ENCODE peak calls at places on chromosomes 13 and 19, in six cellular contexts. D is GM23248; N is activated naive CD4-positive, alpha-beta T cell treated with Interleukin-2 at 50 U/mL for 16 hours; T is M059J; V is ovary; I is T-cell. K is an unnamed sample.

GRCh38 chr13:103540394-103540793 is 474.2 kb upstream of the SLC10A2 start:
- DNase-seq in D (no peak), N (no peak), I (no peak), T (no peak), V (no peak), K (no peak)

GRCh38 chr19:28793391-28794168 is 419.4 kb downstream of the UQCRFS1 start:
- DNase-seq in N (no peak), D (no peak), T (no peak), V (no peak), I (no peak), K (no peak)

GRCh38 chr19:43474986-43475705 is 9.7 kb upstream of the LYPD3 start:
- DNase-seq in V (peak), N (peak), T (peak), D (peak), I (peak), K (peak)

GRCh38 chr13:79869326-79869725 is 388.4 kb downstream of the NDFIP2 start:
- DNase-seq in I (no peak), T (peak), N (no peak), V (no peak), D (no peak), K (peak)

GRCh38 chr19:16325161-16325527 is 518 bp downstream of the KLF2 start:
- DNase-seq in D (peak), V (no peak), I (no peak), N (peak), T (no peak), K (no peak)

GRCh38 chr13:80977168-80977567 is 636.2 kb upstream of the SPRY2 start:
- DNase-seq in N (no peak), I (no peak), T (no peak), V (no peak), D (no peak), K (peak)

GRCh38 chr13:31756346-31756745 is 17.0 kb downstream of the RXFP2 start:
- DNase-seq in V (no peak), I (no peak), N (no peak), D (peak), T (peak), K (peak)

GRCh38 chr19:40550951-40551350 is 25.7 kb upstream of the SHKBP1 start:
- DNase-seq in N (no peak), D (no peak), V (no peak), I (no peak), T (no peak), K (no peak)

GRCh38 chr19:18697680-18698079 is 14.2 kb downstream of the CRTC1 start:
- DNase-seq in I (no peak), V (no peak), T (no peak), N (no peak), D (no peak), K (no peak)

GRCh38 chr13:26679411-26679810 is 81.2 kb downstream of the GPR12 start:
- DNase-seq in N (no peak), V (no peak), T (peak), I (no peak), D (peak), K (peak)

GRCh38 chr19:35262101-35262761 is 6.5 kb upstream of the USF2 start:
- DNase-seq in N (no peak), I (no peak), V (peak), D (no peak), T (peak), K (no peak)

GRCh38 chr13:60009300-60010248 is 154.2 kb downstream of the DIAPH3 start:
- DNase-seq in V (no peak), I (peak), T (no peak), D (no peak), N (no peak), K (peak)

GRCh38 chr19:53982611-53983010 is 8.8 kb upstream of the CACNG6 start:
- DNase-seq in V (no peak), N (no peak), T (peak), I (no peak), D (peak), K (no peak)

GRCh38 chr13:30105381-30105780 is 202.0 kb downstream of the KATNAL1 start:
- DNase-seq in D (no peak), V (no peak), I (no peak), T (no peak), N (no peak), K (no peak)

GRCh38 chr13:27448308-27448707 is 2.1 kb downstream of the MTIF3 start:
- DNase-seq in D (no peak), T (no peak), V (no peak), N (no peak), I (no peak), K (no peak)

GRCh38 chr13:98265669-98266551 is 88.8 kb upstream of the RNF113B start:
- DNase-seq in N (no peak), V (no peak), T (peak), I (no peak), D (peak), K (no peak)

GRCh38 chr13:113881614-113882265 is 17.9 kb upstream of the GAS6 start:
- DNase-seq in T (peak), D (no peak), N (no peak), V (no peak), I (no peak), K (peak)

GRCh38 chr13:51764184-51765141 is 39.5 kb downstream of the DHRS12 start:
- DNase-seq in N (peak), I (peak), D (peak), V (no peak), T (peak), K (peak)

GRCh38 chr19:19006213-19006612 is 27.1 kb downstream of the SUGP2 start:
- DNase-seq in I (no peak), V (no peak), N (no peak), T (peak), D (peak), K (no peak)

GRCh38 chr13:99357920-99358319 is 50.7 kb upstream of the GPR183 start:
- DNase-seq in N (no peak), D (no peak), T (no peak), V (no peak), I (no peak), K (no peak)

GRCh38 chr19:34996978-34997640 is 3.0 kb upstream of the GRAMD1A start:
- DNase-seq in N (no peak), T (no peak), V (no peak), I (no peak), D (no peak), K (no peak)

GRCh38 chr19:38793186-38793585 is 4.2 kb downstream of the LGALS7B start:
- DNase-seq in D (peak), V (no peak), I (no peak), N (no peak), T (no peak), K (peak)

GRCh38 chr19:681029-681626 is 4.9 kb downstream of the FSTL3 start:
- DNase-seq in D (peak), I (peak), V (peak), N (no peak), T (no peak), K (no peak)

GRCh38 chr19:21604941-21605548 is 99.6 kb downstream of the ZNF429 start:
- DNase-seq in T (peak), V (no peak), N (no peak), D (peak), I (no peak), K (peak)

GRCh38 chr13:34467450-34468083 is 474.5 kb upstream of the NBEA start:
- DNase-seq in T (no peak), V (no peak), D (no peak), N (no peak), I (no peak), K (peak)

GRCh38 chr13:74039667-74040066 is 94.5 kb downstream of the KLF12 start:
- DNase-seq in D (no peak), V (no peak), I (no peak), N (no peak), T (no peak), K (no peak)

K was measured in bronchial epithelial cell.